ENCODE peak calls at places on chromosomes 6 and 20, in seven cellular contexts. One of them, this sample, is unnamed.
A peak's percentile ranks its signal among the peaks of the same experiment; 100 is the strongest.

GRCh38 chr6:159008656-159009288 is 8.8 kb upstream of the RSPH3 start:
- DNase-seq in cardiac fibroblast: peak; percentile 54
- DNase-seq in fibroblast of lung: peak; percentile 16
- DNase-seq in GM20000: peak; percentile 52
- DNase-seq in bronchial epithelial cell: peak; percentile 62
- DNase-seq in GM13977: peak; percentile 59
- DNase-seq in mesothelial cell of epicardium: no peak
- DNase-seq in this sample: peak; percentile 57

GRCh38 chr20:2911200-2911599 is 37.9 kb downstream of the PTPRA start:
- DNase-seq in GM13977: no peak
- DNase-seq in cardiac fibroblast: no peak
- DNase-seq in fibroblast of lung: peak; percentile 23
- DNase-seq in mesothelial cell of epicardium: no peak
- DNase-seq in GM20000: no peak
- DNase-seq in bronchial epithelial cell: peak; percentile 57
- DNase-seq in this sample: no peak

GRCh38 chr20:41697861-41698559 is 79.8 kb upstream of the CHD6 start:
- DNase-seq in bronchial epithelial cell: peak; percentile 31
- DNase-seq in GM20000: peak; percentile 35
- DNase-seq in GM13977: peak; percentile 23
- DNase-seq in fibroblast of lung: peak; percentile 14
- DNase-seq in cardiac fibroblast: peak; percentile 56
- DNase-seq in mesothelial cell of epicardium: no peak
- DNase-seq in this sample: no peak

GRCh38 chr6:166415833-166416347 is 33.1 kb upstream of the MPC1 start:
- DNase-seq in fibroblast of lung: no peak
- DNase-seq in bronchial epithelial cell: no peak
- DNase-seq in GM20000: no peak
- DNase-seq in GM13977: no peak
- DNase-seq in cardiac fibroblast: no peak
- DNase-seq in mesothelial cell of epicardium: no peak
- DNase-seq in this sample: no peak

GRCh38 chr20:20525756-20526155 is 157.9 kb downstream of the INSM1 start:
- DNase-seq in GM13977: no peak
- DNase-seq in GM20000: no peak
- DNase-seq in mesothelial cell of epicardium: no peak
- DNase-seq in fibroblast of lung: no peak
- DNase-seq in cardiac fibroblast: no peak
- DNase-seq in bronchial epithelial cell: no peak
- DNase-seq in this sample: no peak

GRCh38 chr20:43691928-43692524 is 25.1 kb downstream of the MYBL2 start:
- DNase-seq in fibroblast of lung: peak; percentile 12
- DNase-seq in cardiac fibroblast: peak; percentile 56
- DNase-seq in GM13977: peak; percentile 76
- DNase-seq in GM20000: peak; percentile 74
- DNase-seq in bronchial epithelial cell: peak; percentile 31
- DNase-seq in mesothelial cell of epicardium: no peak
- DNase-seq in this sample: no peak

GRCh38 chr6:25706314-25707014 is 48.1 kb upstream of the SLC17A4 start:
- DNase-seq in fibroblast of lung: no peak
- DNase-seq in cardiac fibroblast: peak; percentile 54
- DNase-seq in GM13977: no peak
- DNase-seq in GM20000: no peak
- DNase-seq in mesothelial cell of epicardium: no peak
- DNase-seq in bronchial epithelial cell: peak; percentile 21
- DNase-seq in this sample: no peak

GRCh38 chr6:7621761-7622160 is 31.8 kb downstream of the SNRNP48 start:
- DNase-seq in GM20000: no peak
- DNase-seq in fibroblast of lung: peak; percentile 30
- DNase-seq in mesothelial cell of epicardium: no peak
- DNase-seq in cardiac fibroblast: peak; percentile 47
- DNase-seq in GM13977: no peak
- DNase-seq in bronchial epithelial cell: no peak
- DNase-seq in this sample: no peak

GRCh38 chr20:54368578-54368977 is 106.8 kb upstream of the DOK5 start:
- DNase-seq in cardiac fibroblast: peak; percentile 21
- DNase-seq in GM20000: no peak
- DNase-seq in fibroblast of lung: no peak
- DNase-seq in GM13977: no peak
- DNase-seq in mesothelial cell of epicardium: no peak
- DNase-seq in bronchial epithelial cell: no peak
- DNase-seq in this sample: no peak

GRCh38 chr20:23702021-23702420 is 13.2 kb upstream of the CST4 start:
- DNase-seq in fibroblast of lung: no peak
- DNase-seq in GM20000: no peak
- DNase-seq in bronchial epithelial cell: no peak
- DNase-seq in mesothelial cell of epicardium: no peak
- DNase-seq in cardiac fibroblast: no peak
- DNase-seq in GM13977: no peak
- DNase-seq in this sample: no peak

GRCh38 chr6:151702851-151703629 is 104.4 kb upstream of the ESR1 start:
- DNase-seq in GM20000: no peak
- DNase-seq in cardiac fibroblast: no peak
- DNase-seq in GM13977: no peak
- DNase-seq in bronchial epithelial cell: peak; percentile 42
- DNase-seq in fibroblast of lung: no peak
- DNase-seq in mesothelial cell of epicardium: no peak
- DNase-seq in this sample: peak; percentile 62

GRCh38 chr6:683742-684440 is 9.0 kb downstream of the EXOC2 start:
- DNase-seq in fibroblast of lung: peak; percentile 95
- DNase-seq in cardiac fibroblast: peak; percentile 69
- DNase-seq in bronchial epithelial cell: no peak
- DNase-seq in GM20000: no peak
- DNase-seq in mesothelial cell of epicardium: peak; percentile 48
- DNase-seq in GM13977: no peak
- DNase-seq in this sample: no peak

GRCh38 chr6:52362443-52363221 is 681 bp downstream of the PAQR8 start:
- DNase-seq in cardiac fibroblast: peak; percentile 8
- DNase-seq in bronchial epithelial cell: no peak
- DNase-seq in GM20000: peak; percentile 76
- DNase-seq in fibroblast of lung: no peak
- DNase-seq in GM13977: peak; percentile 68
- DNase-seq in mesothelial cell of epicardium: peak; percentile 45
- DNase-seq in this sample: peak; percentile 74

GRCh38 chr6:106754215-106754614 is 124.8 kb downstream of the QRSL1 start:
- DNase-seq in bronchial epithelial cell: no peak
- DNase-seq in fibroblast of lung: no peak
- DNase-seq in cardiac fibroblast: no peak
- DNase-seq in GM20000: no peak
- DNase-seq in mesothelial cell of epicardium: no peak
- DNase-seq in GM13977: no peak
- DNase-seq in this sample: no peak

GRCh38 chr6:106759112-106759511 is 129.7 kb downstream of the QRSL1 start:
- DNase-seq in bronchial epithelial cell: no peak
- DNase-seq in GM13977: no peak
- DNase-seq in mesothelial cell of epicardium: no peak
- DNase-seq in fibroblast of lung: no peak
- DNase-seq in GM20000: no peak
- DNase-seq in cardiac fibroblast: no peak
- DNase-seq in this sample: no peak

GRCh38 chr6:106757722-106758467 is 128.5 kb downstream of the QRSL1 start:
- DNase-seq in bronchial epithelial cell: no peak
- DNase-seq in GM20000: no peak
- DNase-seq in cardiac fibroblast: no peak
- DNase-seq in mesothelial cell of epicardium: no peak
- DNase-seq in fibroblast of lung: no peak
- DNase-seq in GM13977: no peak
- DNase-seq in this sample: no peak

GRCh38 chr6:106761160-106761559 is 131.8 kb downstream of the QRSL1 start:
- DNase-seq in GM20000: no peak
- DNase-seq in GM13977: no peak
- DNase-seq in mesothelial cell of epicardium: no peak
- DNase-seq in cardiac fibroblast: no peak
- DNase-seq in fibroblast of lung: no peak
- DNase-seq in bronchial epithelial cell: no peak
- DNase-seq in this sample: no peak

GRCh38 chr6:106757267-106757666 is 127.9 kb downstream of the QRSL1 start:
- DNase-seq in mesothelial cell of epicardium: no peak
- DNase-seq in GM20000: no peak
- DNase-seq in bronchial epithelial cell: peak; percentile 92
- DNase-seq in GM13977: no peak
- DNase-seq in fibroblast of lung: no peak
- DNase-seq in cardiac fibroblast: no peak
- DNase-seq in this sample: no peak
- TF ChIP-seq CTCF in mesothelial cell of epicardium: no peak
- TF ChIP-seq CTCF in GM20000: no peak
- TF ChIP-seq CTCF in bronchial epithelial cell: no peak
- TF ChIP-seq CTCF in GM13977: no peak
- TF ChIP-seq CTCF in fibroblast of lung: no peak
- TF ChIP-seq CTCF in cardiac fibroblast: no peak
- TF ChIP-seq CTCF in this sample: no peak

GRCh38 chr20:56956536-56956935 is 309.9 kb downstream of the BMP7 start:
- DNase-seq in GM20000: no peak
- DNase-seq in GM13977: no peak
- DNase-seq in cardiac fibroblast: no peak
- DNase-seq in fibroblast of lung: no peak
- DNase-seq in mesothelial cell of epicardium: no peak
- DNase-seq in bronchial epithelial cell: no peak
- DNase-seq in this sample: no peak

GRCh38 chr20:56955673-56956072 is 310.8 kb downstream of the BMP7 start:
- DNase-seq in GM13977: no peak
- DNase-seq in cardiac fibroblast: no peak
- DNase-seq in fibroblast of lung: no peak
- DNase-seq in bronchial epithelial cell: no peak
- DNase-seq in mesothelial cell of epicardium: peak; percentile 39
- DNase-seq in GM20000: no peak
- DNase-seq in this sample: no peak

GRCh38 chr20:56953055-56953586 is 313.3 kb downstream of the BMP7 start:
- DNase-seq in bronchial epithelial cell: no peak
- DNase-seq in fibroblast of lung: no peak
- DNase-seq in mesothelial cell of epicardium: no peak
- DNase-seq in cardiac fibroblast: no peak
- DNase-seq in GM13977: no peak
- DNase-seq in GM20000: no peak
- DNase-seq in this sample: no peak

GRCh38 chr20:56952258-56952929 is 314.0 kb downstream of the BMP7 start:
- DNase-seq in cardiac fibroblast: no peak
- DNase-seq in bronchial epithelial cell: no peak
- DNase-seq in mesothelial cell of epicardium: no peak
- DNase-seq in GM20000: no peak
- DNase-seq in GM13977: no peak
- DNase-seq in fibroblast of lung: no peak
- DNase-seq in this sample: no peak

GRCh38 chr20:56957737-56958553 is 308.5 kb downstream of the BMP7 start:
- DNase-seq in fibroblast of lung: peak; percentile 31
- DNase-seq in GM20000: no peak
- DNase-seq in mesothelial cell of epicardium: no peak
- DNase-seq in cardiac fibroblast: no peak
- DNase-seq in bronchial epithelial cell: no peak
- DNase-seq in GM13977: no peak
- DNase-seq in this sample: no peak
- TF ChIP-seq CTCF in fibroblast of lung: no peak
- TF ChIP-seq CTCF in GM20000: no peak
- TF ChIP-seq CTCF in mesothelial cell of epicardium: no peak
- TF ChIP-seq CTCF in cardiac fibroblast: no peak
- TF ChIP-seq CTCF in bronchial epithelial cell: no peak
- TF ChIP-seq CTCF in GM13977: no peak
- TF ChIP-seq CTCF in this sample: no peak

GRCh38 chr6:147201885-147202515 is 2.2 kb upstream of the STXBP5 start:
- DNase-seq in GM20000: peak; percentile 34
- DNase-seq in GM13977: no peak
- DNase-seq in cardiac fibroblast: peak; percentile 30
- DNase-seq in fibroblast of lung: peak; percentile 50
- DNase-seq in bronchial epithelial cell: peak; percentile 47
- DNase-seq in mesothelial cell of epicardium: no peak
- DNase-seq in this sample: no peak

GRCh38 chr6:147202516-147203310 is 1.5 kb upstream of the STXBP5 start:
- DNase-seq in mesothelial cell of epicardium: peak; percentile 66
- DNase-seq in cardiac fibroblast: peak; percentile 98
- DNase-seq in GM13977: peak; percentile 92
- DNase-seq in fibroblast of lung: peak; percentile 98
- DNase-seq in GM20000: peak; percentile 92
- DNase-seq in bronchial epithelial cell: peak; percentile 97
- DNase-seq in this sample: peak; percentile 77

GRCh38 chr6:147204060-147204785 is at the start of gene STXBP5:
- DNase-seq in fibroblast of lung: peak; percentile 60
- DNase-seq in mesothelial cell of epicardium: peak; percentile 64
- DNase-seq in GM13977: no peak
- DNase-seq in bronchial epithelial cell: peak; percentile 42
- DNase-seq in GM20000: peak; percentile 72
- DNase-seq in cardiac fibroblast: peak; percentile 53
- DNase-seq in this sample: peak; percentile 73

GRCh38 chr6:147204843-147205311 is 660 bp downstream of the STXBP5 start:
- DNase-seq in cardiac fibroblast: no peak
- DNase-seq in GM13977: no peak
- DNase-seq in mesothelial cell of epicardium: no peak
- DNase-seq in GM20000: no peak
- DNase-seq in fibroblast of lung: no peak
- DNase-seq in bronchial epithelial cell: peak; percentile 63
- DNase-seq in this sample: no peak

DNA sequence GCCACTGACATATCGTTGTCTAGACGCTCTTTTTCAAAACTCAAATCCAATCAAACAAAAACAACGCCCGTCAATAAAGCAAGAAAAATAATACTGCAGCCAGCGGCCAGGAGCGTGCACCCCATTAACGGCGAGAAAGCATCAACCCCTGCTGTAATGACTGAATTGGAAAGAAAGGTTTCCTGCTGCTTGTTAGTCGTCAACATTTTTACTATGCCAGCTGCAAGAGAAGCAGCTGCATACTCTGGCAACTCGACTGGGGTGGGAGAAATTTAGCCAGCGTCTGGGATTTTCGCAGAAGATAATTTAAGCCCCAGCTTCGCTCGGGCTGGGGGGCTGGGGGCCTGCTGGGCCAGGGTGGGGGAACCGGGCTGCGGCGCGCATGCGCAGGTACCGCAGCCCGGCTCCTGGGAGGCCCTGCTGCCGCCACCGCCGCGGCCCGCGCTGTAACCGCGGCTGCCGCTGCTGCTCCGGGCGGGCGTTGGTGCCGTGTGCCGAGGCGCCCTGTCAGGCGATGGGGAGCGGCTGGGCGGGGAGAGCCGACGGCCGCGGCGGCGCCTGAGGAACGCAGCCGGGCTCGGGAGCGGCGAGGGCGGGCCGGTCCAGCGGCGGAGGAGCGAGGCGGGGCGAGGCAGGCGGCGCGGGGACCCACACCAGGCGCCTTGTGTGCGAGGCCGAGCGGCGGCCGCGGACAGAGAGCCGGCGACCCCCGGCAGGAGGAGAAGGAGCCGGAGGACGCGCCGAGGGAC is 732 bp upstream of the STXBP5 start:
- DNase-seq in fibroblast of lung: peak; percentile 78
- DNase-seq in GM13977: peak; percentile 91
- DNase-seq in cardiac fibroblast: peak; percentile 92
- DNase-seq in bronchial epithelial cell: peak; percentile 66
- DNase-seq in GM20000: peak; percentile 92
- DNase-seq in mesothelial cell of epicardium: peak; percentile 78
- DNase-seq in this sample: peak; percentile 89
- TF ChIP-seq CTCF in fibroblast of lung: no peak
- TF ChIP-seq CTCF in GM13977: no peak
- TF ChIP-seq CTCF in cardiac fibroblast: no peak
- TF ChIP-seq CTCF in bronchial epithelial cell: no peak
- TF ChIP-seq CTCF in GM20000: no peak
- TF ChIP-seq CTCF in mesothelial cell of epicardium: no peak
- TF ChIP-seq CTCF in this sample: no peak

DNA sequence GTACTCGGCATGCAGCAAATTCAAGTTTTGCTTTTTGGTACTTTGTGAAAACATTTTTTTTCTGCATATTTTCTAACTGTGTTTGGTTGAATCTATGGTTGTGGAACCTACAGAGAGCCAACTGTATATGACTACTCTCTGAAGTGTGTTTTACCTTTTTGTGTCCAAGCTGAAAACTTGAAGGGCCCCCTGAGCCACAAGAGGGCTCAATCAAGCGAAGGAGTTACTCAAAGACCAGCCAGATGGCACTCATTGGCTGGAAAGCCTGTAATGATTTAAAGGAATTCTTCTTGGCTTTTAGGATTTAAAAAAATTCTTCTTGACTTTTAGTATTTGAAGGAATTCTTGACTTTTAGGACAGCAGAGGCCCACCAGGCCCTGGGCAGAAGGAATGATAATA is 27.0 kb upstream of the ECI2 start:
- DNase-seq in GM20000: no peak
- DNase-seq in GM13977: no peak
- DNase-seq in cardiac fibroblast: no peak
- DNase-seq in mesothelial cell of epicardium: no peak
- DNase-seq in bronchial epithelial cell: no peak
- DNase-seq in fibroblast of lung: no peak
- DNase-seq in this sample: no peak
- TF ChIP-seq CTCF in GM20000: no peak
- TF ChIP-seq CTCF in GM13977: no peak
- TF ChIP-seq CTCF in cardiac fibroblast: no peak
- TF ChIP-seq CTCF in mesothelial cell of epicardium: no peak
- TF ChIP-seq CTCF in bronchial epithelial cell: no peak
- TF ChIP-seq CTCF in fibroblast of lung: no peak
- TF ChIP-seq CTCF in this sample: no peak